ENCODE peak calls at places on chromosomes 12 and 14, in seven cellular contexts. X is upper lobe of left lung, M is choroid plexus epithelial cell, S is BE2C, D is fibroblast of mammary gland, W is HepG2, Q is HCT116. U is an unnamed sample.

GRCh38 chr12:27616356-27617150 is 79.7 kb upstream of the REP15 start:
- DNase-seq in X (no peak), M (no peak), S (no peak), D (no peak), W (no peak), Q (no peak), U (no peak)

GRCh38 chr14:22764382-22764781 is 2.1 kb upstream of the OXA1L start:
- DNase-seq in X (no peak), M (no peak), S (no peak), D (no peak), W (no peak), Q (no peak), U (no peak)

GRCh38 chr14:95524706-95525512 is 8.5 kb upstream of the SYNE3 start:
- DNase-seq in X (no peak), M (peak), S (no peak), D (no peak), W (peak), Q (peak), U (no peak)

GRCh38 chr14:104604461-104605449 is at the start of gene TMEM179:
- DNase-seq in X (no peak), M (peak), S (no peak), D (no peak), W (peak), Q (no peak), U (peak)

GRCh38 chr12:71216725-71217579 is 59.2 kb upstream of the TSPAN8 start:
- DNase-seq in X (peak), M (peak), S (peak), D (peak), W (peak), Q (peak), U (no peak)

GRCh38 chr14:89465894-89466293 is 48.9 kb upstream of the FOXN3 start:
- DNase-seq in X (no peak), M (no peak), S (no peak), D (no peak), W (no peak), Q (no peak), U (no peak)

GRCh38 chr12:108727868-108728735 is 3.2 kb downstream of the CORO1C start:
- DNase-seq in X (no peak), M (no peak), S (no peak), D (no peak), W (no peak), Q (no peak), U (no peak)

GRCh38 chr12:115394498-115395220 is 710.7 kb upstream of the TBX3 start:
- DNase-seq in X (no peak), M (no peak), S (no peak), D (peak), W (peak), Q (no peak), U (no peak)

GRCh38 chr12:84912191-84913142 is at the start of gene SLC6A15:
- DNase-seq in X (no peak), M (peak), S (peak), D (peak), W (no peak), Q (no peak), U (peak)

GRCh38 chr12:92304335-92305066 is 158.9 kb upstream of the BTG1 start:
- DNase-seq in X (no peak), M (peak), S (no peak), D (peak), W (no peak), Q (no peak), U (no peak)

GRCh38 chr12:88720231-88720630 is 140.0 kb upstream of the KITLG start:
- DNase-seq in X (no peak), M (no peak), S (no peak), D (no peak), W (no peak), Q (no peak), U (no peak)

GRCh38 chr14:80621701-80622100 is 319.8 kb downstream of the CEP128 start:
- DNase-seq in X (no peak), M (peak), S (no peak), D (peak), W (peak), Q (peak), U (peak)

GRCh38 chr12:123085730-123086487 is 65.0 kb downstream of the PITPNM2 start:
- DNase-seq in X (peak), M (no peak), S (peak), D (no peak), W (peak), Q (peak), U (no peak)

GRCh38 chr14:82251434-82251833 is 717.8 kb upstream of the SEL1L start:
- DNase-seq in X (no peak), M (no peak), S (no peak), D (no peak), W (no peak), Q (no peak), U (no peak)

GRCh38 chr12:74254784-74255183 is 282.9 kb upstream of the ATXN7L3B start:
- DNase-seq in X (no peak), M (no peak), S (no peak), D (no peak), W (no peak), Q (no peak), U (no peak)

GRCh38 chr12:78229491-78230209 is 399.0 kb downstream of the NAV3 start:
- DNase-seq in X (no peak), M (peak), S (peak), D (peak), W (peak), Q (peak), U (peak)

GRCh38 chr14:71384007-71384605 is 476.8 kb downstream of the PCNX1 start:
- DNase-seq in X (no peak), M (no peak), S (no peak), D (no peak), W (no peak), Q (no peak), U (no peak)

GRCh38 chr14:81471062-81471461 is 62.6 kb downstream of the SEL1L start:
- DNase-seq in X (no peak), M (no peak), S (no peak), D (no peak), W (no peak), Q (no peak), U (no peak)

GRCh38 chr12:63958876-63959275 is 114.4 kb downstream of the SRGAP1 start:
- DNase-seq in X (no peak), M (no peak), S (no peak), D (no peak), W (no peak), Q (no peak), U (no peak)

GRCh38 chr12:51891843-51892242 is 3.9 kb downstream of the ANKRD33 start:
- DNase-seq in X (no peak), M (peak), S (no peak), D (peak), W (no peak), Q (no peak), U (no peak)

DNA sequence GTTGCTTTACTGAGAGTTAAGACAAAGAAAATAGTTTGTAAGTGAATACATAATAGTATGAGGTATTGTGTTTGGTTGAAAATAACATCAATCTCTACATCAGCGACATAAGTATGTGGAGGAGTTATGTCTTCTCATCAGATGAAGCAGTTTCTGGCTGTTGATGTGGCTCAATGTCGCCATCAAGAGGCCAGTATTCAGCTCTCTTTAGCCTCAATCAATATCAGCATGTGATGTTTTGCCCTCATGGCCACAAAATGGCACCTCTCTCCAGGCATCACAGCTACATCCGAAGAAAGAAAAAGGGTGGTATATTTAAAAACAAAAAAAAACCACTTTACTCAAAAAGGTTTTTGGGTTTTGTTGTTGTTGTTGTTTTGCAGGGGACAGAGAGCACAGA is 302.3 kb upstream of the TMEM132C start:
- DNase-seq in X (no peak), M (peak), S (no peak), D (no peak), W (no peak), Q (no peak), U (no peak)
- TF ChIP-seq CTCF in X (no peak), M (peak), S (peak), D (no peak), W (no peak), Q (no peak), U (no peak)

GRCh38 chr14:58301416-58301815 is 3.1 kb downstream of the ARID4A start:
- DNase-seq in X (no peak), M (no peak), S (no peak), D (no peak), W (no peak), Q (no peak), U (no peak)
- TF ChIP-seq CTCF in X (no peak), M (no peak), S (no peak), D (no peak), W (no peak), Q (no peak), U (no peak)

GRCh38 chr12:76878899-76879709 is at the start of gene CSRP2:
- DNase-seq in X (peak), M (peak), S (peak), D (peak), W (peak), Q (peak), U (peak)
- TF ChIP-seq CTCF in X (peak), M (peak), S (peak), D (peak), W (no peak), Q (no peak), U (no peak)

DNA sequence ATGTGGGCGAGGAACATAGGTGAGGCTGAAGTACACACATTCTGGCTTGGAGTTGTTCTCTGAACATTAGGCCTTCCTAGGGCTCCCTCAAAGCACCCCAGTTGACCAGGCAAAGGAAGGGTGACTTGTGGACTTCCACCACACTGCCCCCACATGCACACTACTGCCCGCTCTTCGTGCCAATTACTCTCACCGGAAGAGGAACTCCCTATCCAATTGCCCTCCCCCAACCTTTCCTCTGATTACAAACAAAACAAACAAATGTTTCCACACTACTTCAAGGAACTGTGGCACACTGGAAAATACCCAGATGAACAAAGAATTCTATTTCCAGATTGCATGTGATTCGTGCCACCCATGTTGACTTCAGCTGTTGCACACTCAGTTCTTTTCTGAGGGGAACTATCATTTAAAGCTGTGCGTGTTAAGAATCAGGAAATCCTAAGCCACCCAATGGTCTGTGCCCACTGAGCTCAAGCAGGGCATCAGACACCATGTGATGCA is 139.3 kb downstream of the SSPN start:
- DNase-seq in X (peak), M (no peak), S (no peak), D (no peak), W (no peak), Q (no peak), U (no peak)
- TF ChIP-seq CTCF in X (no peak), M (no peak), S (no peak), D (no peak), W (no peak), Q (no peak), U (no peak)

GRCh38 chr12:59780605-59781135 is 184.8 kb downstream of the SLC16A7 start:
- DNase-seq in X (no peak), M (peak), S (no peak), D (peak), W (peak), Q (peak), U (no peak)
- TF ChIP-seq CTCF in X (no peak), M (peak), S (peak), D (peak), W (peak), Q (peak), U (no peak)

DNA sequence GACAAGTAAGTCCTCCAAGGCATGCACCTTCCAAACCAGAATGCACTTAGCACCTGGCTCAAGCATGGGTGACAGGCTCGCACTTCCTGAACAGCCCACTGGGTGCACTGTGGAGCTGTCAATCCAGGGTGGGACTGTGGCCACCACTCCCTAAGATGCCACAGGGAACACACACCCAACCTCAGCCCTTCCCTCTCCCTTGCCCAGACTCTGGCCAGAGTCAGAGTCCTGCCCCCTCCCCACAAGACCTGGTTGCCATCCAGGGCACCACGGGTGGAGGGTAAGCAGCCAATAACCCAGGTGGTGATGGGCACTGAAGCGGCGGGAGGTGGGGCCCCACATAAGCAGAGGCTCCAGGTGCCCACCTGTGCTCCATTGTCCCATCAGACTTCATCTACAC is 160.6 kb downstream of the MYRFL start:
- DNase-seq in X (no peak), M (peak), S (peak), D (no peak), W (peak), Q (peak), U (peak)
- TF ChIP-seq CTCF in X (no peak), M (peak), S (peak), D (peak), W (peak), Q (peak), U (peak)

GRCh38 chr12:126667340-126667739 is 1599.6 kb upstream of the TMEM132C start:
- DNase-seq in X (no peak), M (peak), S (no peak), D (peak), W (no peak), Q (no peak), U (no peak)

GRCh38 chr12:126668961-126669360 is 1598.0 kb upstream of the TMEM132C start:
- DNase-seq in X (no peak), M (peak), S (no peak), D (peak), W (no peak), Q (no peak), U (no peak)

GRCh38 chr12:126668538-126668937 is 1598.4 kb upstream of the TMEM132C start:
- DNase-seq in X (no peak), M (peak), S (no peak), D (peak), W (no peak), Q (no peak), U (no peak)

DNA sequence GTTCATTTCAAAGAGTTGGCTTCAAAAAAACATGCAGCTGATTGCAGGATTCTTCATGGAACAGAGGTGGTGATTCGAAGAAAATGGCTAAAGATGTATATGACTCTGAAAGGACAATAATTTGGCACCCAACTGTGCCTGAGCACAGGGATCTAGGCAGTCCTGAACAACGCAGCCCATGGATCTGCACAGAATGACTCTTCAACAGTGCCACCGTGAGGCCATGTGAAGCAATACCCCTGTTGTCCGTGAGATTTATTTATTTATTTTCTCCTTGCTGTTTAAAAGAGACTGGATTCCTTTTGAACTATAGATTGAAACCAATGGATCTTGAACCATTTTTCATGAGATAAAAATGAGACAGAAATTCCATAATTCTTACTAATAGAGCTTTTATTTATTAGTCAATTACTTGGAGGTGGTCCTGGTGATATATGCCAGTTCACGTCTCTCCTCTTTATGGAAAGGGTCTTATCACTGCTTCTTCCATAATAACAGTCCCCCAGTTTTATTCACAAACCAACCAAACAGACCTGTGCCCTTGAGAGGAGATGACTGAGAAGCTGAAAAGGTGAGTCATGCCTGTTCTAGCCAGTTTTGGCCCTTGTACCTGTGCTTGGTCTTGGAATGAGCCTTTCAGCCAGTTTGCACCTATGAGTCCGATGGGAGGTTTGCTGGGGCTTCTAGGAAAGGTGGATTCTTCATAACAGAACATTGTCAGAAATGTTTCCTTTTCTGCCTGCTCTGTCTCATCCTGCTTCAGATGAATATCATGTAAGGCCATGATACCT is 1598.3 kb downstream of the AACS start:
- DNase-seq in X (no peak), M (peak), S (peak), D (peak), W (peak), Q (peak), U (no peak)
- TF ChIP-seq CTCF in X (no peak), M (peak), S (peak), D (peak), W (no peak), Q (no peak), U (no peak)

DNA sequence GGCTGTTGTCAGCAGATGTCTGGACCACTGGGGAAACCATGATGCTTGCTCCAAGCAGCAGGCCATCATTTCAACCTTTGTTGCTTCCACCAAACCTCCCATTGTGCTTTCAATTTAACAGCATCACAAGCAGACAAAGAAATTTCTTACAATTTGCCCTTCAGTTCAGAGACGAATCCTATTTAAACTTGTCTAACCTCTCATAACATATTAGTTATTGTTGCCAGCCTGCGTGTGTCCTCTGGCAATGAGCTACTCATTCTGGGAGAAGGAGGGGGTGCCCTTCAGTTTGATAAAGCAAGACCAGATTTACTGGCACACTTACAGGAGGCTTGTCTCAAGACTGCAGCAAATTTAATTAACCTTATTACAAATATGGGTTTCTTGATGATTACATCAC is 203.6 kb upstream of the SOX5 start:
- DNase-seq in X (no peak), M (no peak), S (no peak), D (peak), W (no peak), Q (no peak), U (no peak)
- TF ChIP-seq CTCF in X (no peak), M (no peak), S (no peak), D (no peak), W (no peak), Q (no peak), U (no peak)

GRCh38 chr14:75833326-75834020 is 148.3 kb downstream of the TGFB3 start:
- DNase-seq in X (no peak), M (no peak), S (no peak), D (no peak), W (no peak), Q (no peak), U (no peak)

GRCh38 chr14:75837151-75837787 is 144.5 kb downstream of the TGFB3 start:
- DNase-seq in X (no peak), M (peak), S (no peak), D (peak), W (no peak), Q (no peak), U (no peak)

GRCh38 chr14:75831971-75832370 is 149.8 kb downstream of the TGFB3 start:
- DNase-seq in X (peak), M (peak), S (no peak), D (peak), W (no peak), Q (no peak), U (no peak)

GRCh38 chr14:75832621-75833297 is 149.0 kb downstream of the TGFB3 start:
- DNase-seq in X (no peak), M (peak), S (peak), D (peak), W (no peak), Q (no peak), U (no peak)

DNA sequence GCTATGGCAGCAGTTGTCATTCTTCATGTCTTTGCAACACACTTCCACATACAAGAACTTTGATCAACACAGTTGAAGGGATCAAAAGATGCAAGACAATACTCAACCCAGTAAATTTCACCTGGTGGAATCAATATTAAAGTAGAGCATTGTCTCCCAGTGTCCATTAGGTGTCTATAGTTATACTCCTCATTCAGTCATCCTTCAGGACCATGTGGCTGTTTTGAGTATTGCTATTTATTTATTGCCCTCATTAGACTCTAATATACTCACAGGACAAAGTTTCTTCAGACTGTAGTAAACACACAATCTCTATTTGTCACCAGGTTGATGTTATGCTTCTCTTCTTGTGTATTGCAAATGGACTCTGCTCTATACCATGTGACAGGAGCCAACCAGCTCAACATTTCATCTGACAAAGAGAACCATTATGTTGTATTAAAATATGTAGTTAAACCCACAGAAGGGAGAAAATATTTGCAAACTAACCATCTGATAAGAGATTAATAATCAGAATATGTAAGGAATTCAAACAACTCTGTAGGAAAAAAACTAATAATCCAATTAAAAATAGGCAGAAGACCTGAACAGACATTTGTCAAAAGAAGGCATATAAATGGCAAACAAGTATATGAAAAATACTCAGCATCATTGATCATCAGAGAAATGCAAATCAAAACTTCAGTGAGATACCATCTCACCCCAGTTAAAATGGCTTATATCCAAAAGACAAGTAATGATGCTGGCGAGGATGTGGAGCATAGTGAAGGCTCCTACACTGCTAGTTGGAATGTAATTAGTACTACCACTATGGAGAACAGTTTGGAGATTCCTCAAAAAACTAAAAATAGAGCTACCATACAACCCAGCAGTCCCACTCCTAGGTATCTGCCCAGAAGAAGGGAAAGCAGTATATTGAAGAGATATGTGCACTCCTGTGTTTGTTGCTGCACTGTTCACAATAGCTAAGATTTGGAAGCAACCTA is 146.3 kb downstream of the TGFB3 start:
- DNase-seq in X (no peak), M (no peak), S (no peak), D (no peak), W (peak), Q (no peak), U (no peak)
- TF ChIP-seq CTCF in X (no peak), M (no peak), S (no peak), D (no peak), W (no peak), Q (no peak), U (no peak)